ENCODE peak calls at places on chromosome 17, in four cellular contexts. B is thoracic aorta, H is body of pancreas, O is choroid plexus epithelial cell. Z is an unnamed sample.

GRCh38 chr17:27635275-27635823 is 4.4 kb downstream of the LGALS9 start:
- DNase-seq in B (no peak), H (no peak), O (no peak), Z (no peak)

GRCh38 chr17:28057731-28058246 is 15.3 kb downstream of the NLK start:
- DNase-seq in B (no peak), H (no peak), O (peak), Z (peak)

GRCh38 chr17:48261297-48261880 is 153.8 kb downstream of the SNX11 start:
- DNase-seq in B (no peak), H (no peak), O (peak), Z (peak)

GRCh38 chr17:31272803-31273202 is 24.2 kb downstream of the OMG start:
- DNase-seq in B (no peak), H (no peak), O (no peak), Z (no peak)

GRCh38 chr17:39231091-39231561 is 5.4 kb upstream of the STAC2 start:
- DNase-seq in B (no peak), H (no peak), O (no peak), Z (no peak)

GRCh38 chr17:56098746-56099145 is 54.5 kb upstream of the ANKFN1 start:
- DNase-seq in B (no peak), H (no peak), O (no peak), Z (no peak)

GRCh38 chr17:15361592-15361991 is 20.2 kb upstream of the TEKT3 start:
- DNase-seq in B (no peak), H (no peak), O (no peak), Z (no peak)

GRCh38 chr17:1182831-1183578 is 3.2 kb upstream of the ABR start:
- DNase-seq in B (no peak), H (no peak), O (peak), Z (no peak)

GRCh38 chr17:82490512-82491195 is 28.9 kb upstream of the FOXK2 start:
- DNase-seq in B (no peak), H (no peak), O (no peak), Z (no peak)

GRCh38 chr17:2982854-2983636 is 80.4 kb downstream of the OR1D5 start:
- DNase-seq in B (peak), H (peak), O (no peak), Z (peak)

GRCh38 chr17:41417576-41418015 is 6.8 kb downstream of the KRT37 start:
- DNase-seq in B (no peak), H (no peak), O (no peak), Z (no peak)

GRCh38 chr17:68197997-68198930 is 49.6 kb upstream of the AMZ2 start:
- DNase-seq in B (no peak), H (no peak), O (no peak), Z (no peak)

GRCh38 chr17:56624315-56624714 is 30.8 kb downstream of the NOG start:
- DNase-seq in B (no peak), H (no peak), O (no peak), Z (no peak)

GRCh38 chr17:41680426-41681040 is 8.2 kb upstream of the EIF1 start:
- DNase-seq in B (no peak), H (no peak), O (no peak), Z (no peak)

GRCh38 chr17:62876664-62877411 is 68.7 kb upstream of the MARCHF10 start:
- DNase-seq in B (no peak), H (no peak), O (no peak), Z (peak)

GRCh38 chr17:41710472-41711090 is 1.6 kb upstream of the GAST start:
- DNase-seq in B (no peak), H (peak), O (peak), Z (peak)

GRCh38 chr17:81035389-81036127 is 607 bp downstream of the BAIAP2 start:
- DNase-seq in B (no peak), H (no peak), O (peak), Z (peak)

GRCh38 chr17:52383493-52384100 is 225.1 kb upstream of the CA10 start:
- DNase-seq in B (no peak), H (peak), O (peak), Z (peak)

GRCh38 chr17:57544381-57544780 is 200.7 kb downstream of the CCDC182 start:
- DNase-seq in B (no peak), H (no peak), O (no peak), Z (no peak)

GRCh38 chr17:49787932-49788442 is 494 bp upstream of the KAT7 start:
- DNase-seq in B (no peak), H (no peak), O (no peak), Z (no peak)

GRCh38 chr17:50420419-50421112 is 5.5 kb upstream of the ACSF2 start:
- DNase-seq in B (no peak), H (no peak), O (peak), Z (peak)

GRCh38 chr17:64773836-64774761 is 112.0 kb upstream of the SMURF2 start:
- DNase-seq in B (no peak), H (peak), O (peak), Z (peak)

GRCh38 chr17:66094727-66095126 is 97.2 kb downstream of the CEP112 start:
- DNase-seq in B (no peak), H (no peak), O (no peak), Z (no peak)
- TF ChIP-seq CTCF in B (no peak), H (no peak), O (no peak), Z (no peak)

GRCh38 chr17:79840204-79840988 is 1.2 kb upstream of the CBX4 start:
- DNase-seq in B (no peak), H (peak), O (peak), Z (peak)
- H3K4me3 ChIP-seq in B (peak), H (no peak), O (no peak), Z (no peak)

DNA sequence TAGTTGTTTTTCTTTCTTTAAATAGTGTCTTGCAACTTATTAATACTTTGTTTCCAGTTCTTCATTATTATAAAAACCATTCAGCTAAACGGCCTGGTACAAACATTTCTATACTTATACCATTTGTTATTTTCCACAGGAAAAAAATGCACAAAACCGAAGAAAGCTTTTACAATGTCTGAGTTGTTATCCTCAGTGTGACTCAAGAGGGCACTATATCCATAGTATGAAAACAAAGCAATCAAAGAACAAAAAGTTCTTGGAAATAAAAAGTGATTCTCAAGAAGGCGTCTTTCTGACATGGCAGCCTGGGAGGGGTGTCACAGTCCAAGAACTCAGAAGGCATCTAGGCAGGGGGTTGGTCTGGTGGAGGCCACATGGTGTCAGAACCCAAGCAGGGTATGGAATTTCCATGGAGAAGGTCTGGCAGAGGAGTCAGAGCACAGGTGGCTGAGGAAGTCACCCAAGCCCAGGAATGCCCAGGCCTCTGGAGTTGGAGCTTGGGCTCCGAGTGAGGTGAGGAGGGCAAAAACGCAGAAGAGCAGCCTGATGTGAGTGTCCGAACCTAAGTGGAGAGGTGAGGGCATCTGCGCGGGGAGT is 70.9 kb upstream of the ATP2A3 start:
- DNase-seq in B (no peak), H (peak), O (peak), Z (no peak)
- TF ChIP-seq CTCF in B (no peak), H (peak), O (peak), Z (no peak)

GRCh38 chr17:70021726-70022125 is 53.3 kb upstream of the KCNJ16 start:
- DNase-seq in B (no peak), H (no peak), O (no peak), Z (peak)

GRCh38 chr17:70029019-70029767 is 45.8 kb upstream of the KCNJ16 start:
- DNase-seq in B (no peak), H (no peak), O (no peak), Z (no peak)

GRCh38 chr17:70022175-70022574 is 52.9 kb upstream of the KCNJ16 start:
- DNase-seq in B (no peak), H (no peak), O (no peak), Z (no peak)

GRCh38 chr17:70028397-70028796 is 46.6 kb upstream of the KCNJ16 start:
- DNase-seq in B (no peak), H (no peak), O (no peak), Z (no peak)

DNA sequence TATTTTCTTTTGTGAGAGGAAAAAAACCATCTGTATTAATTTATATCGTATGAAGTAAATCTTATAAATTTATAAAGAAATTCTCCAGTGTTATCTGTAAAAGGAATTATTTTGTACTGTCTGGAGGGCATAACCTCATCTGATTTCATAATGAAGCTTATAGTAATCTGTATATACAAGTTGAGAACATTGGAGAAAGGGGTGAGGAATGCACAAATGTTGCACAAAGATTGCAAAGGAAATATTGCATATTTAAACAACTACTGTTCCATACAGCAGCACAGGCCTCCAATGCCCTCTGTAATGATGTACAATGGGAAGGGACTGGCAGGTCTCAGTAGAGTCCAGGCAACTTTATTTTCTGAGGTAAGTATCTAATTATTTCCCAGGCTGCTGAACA is 50.8 kb upstream of the KCNJ16 start:
- DNase-seq in B (no peak), H (no peak), O (no peak), Z (no peak)
- H3K4me3 ChIP-seq in B (no peak), H (no peak), O (no peak), Z (no peak)

Z was measured in fibroblast of mammary gland.